ENCODE peak calls at places on chromosomes 12 and 14, in seven cellular contexts. Z, Y, I, P, L, T and D are unnamed samples.

GRCh38 chr12:913919-914718 is 35.4 kb downstream of the RAD52 start:
- DNase-seq in Z (no peak), Y (no peak), I (peak; percentile 73), P (no peak), L (peak; percentile 67), T (no peak), D (peak; percentile 91)

GRCh38 chr12:89461649-89462612 is 62.7 kb downstream of the GALNT4 start:
- DNase-seq in Z (no peak), Y (peak; percentile 74), I (no peak), P (no peak), L (peak; percentile 83), T (no peak), D (peak; percentile 82)

GRCh38 chr14:64817631-64818030 is 62.1 kb downstream of the SPTB start:
- DNase-seq in Z (no peak), Y (no peak), I (no peak), P (no peak), L (no peak), T (no peak), D (no peak)

GRCh38 chr12:111569363-111570089 is 29.6 kb downstream of the ATXN2 start:
- DNase-seq in Z (peak; percentile 18), Y (no peak), I (peak; percentile 73), P (no peak), L (no peak), T (peak; percentile 14), D (no peak)

GRCh38 chr12:42315108-42315507 is 10.8 kb downstream of the ZCRB1 start:
- DNase-seq in Z (no peak), Y (no peak), I (no peak), P (no peak), L (no peak), T (no peak), D (no peak)

GRCh38 chr12:112584266-112584722 is 165.5 kb downstream of the PTPN11 start:
- DNase-seq in Z (peak; percentile 88), Y (peak; percentile 73), I (no peak), P (no peak), L (no peak), T (peak; percentile 69), D (no peak)

GRCh38 chr14:51880810-51881580 is 20.6 kb downstream of the GNG2 start:
- DNase-seq in Z (no peak), Y (no peak), I (no peak), P (no peak), L (peak; percentile 69), T (no peak), D (no peak)

GRCh38 chr14:68403794-68404522 is 388.9 kb downstream of the ZFP36L1 start:
- DNase-seq in Z (no peak), Y (no peak), I (no peak), P (no peak), L (no peak), T (no peak), D (no peak)

GRCh38 chr14:22047105-22047504 is 373.5 kb upstream of the OR4E1 start:
- DNase-seq in Z (peak; percentile 46), Y (peak; percentile 61), I (no peak), P (peak; percentile 43), L (no peak), T (no peak), D (no peak)

GRCh38 chr14:101065696-101066694 is 162.5 kb upstream of the RTL1 start:
- DNase-seq in Z (no peak), Y (no peak), I (no peak), P (no peak), L (no peak), T (no peak), D (no peak)

GRCh38 chr14:100896369-100897060 is 7.0 kb downstream of the RTL1 start:
- DNase-seq in Z (peak; percentile 23), Y (no peak), I (no peak), P (no peak), L (no peak), T (peak; percentile 43), D (no peak)

GRCh38 chr14:49957089-49957852 is 64.4 kb downstream of the ARF6 start:
- DNase-seq in Z (no peak), Y (peak; percentile 26), I (no peak), P (no peak), L (no peak), T (no peak), D (no peak)

GRCh38 chr12:9906888-9907287 is 25.3 kb downstream of the CLEC2A start:
- DNase-seq in Z (no peak), Y (no peak), I (no peak), P (no peak), L (no peak), T (no peak), D (no peak)

GRCh38 chr12:8887285-8887715 is 27.0 kb upstream of the PHC1 start:
- DNase-seq in Z (no peak), Y (no peak), I (no peak), P (no peak), L (no peak), T (no peak), D (peak; percentile 25)

GRCh38 chr12:106178582-106178981 is 39.8 kb upstream of the NUAK1 start:
- DNase-seq in Z (peak; percentile 50), Y (peak; percentile 57), I (peak; percentile 66), P (peak; percentile 12), L (no peak), T (no peak), D (no peak)

GRCh38 chr14:21768116-21768874 is 94.7 kb upstream of the OR4E1 start:
- DNase-seq in Z (peak; percentile 58), Y (peak; percentile 86), I (peak; percentile 3), P (peak; percentile 42), L (peak; percentile 14), T (no peak), D (peak; percentile 1)

GRCh38 chr12:80958162-80958561 is 20.4 kb upstream of the LIN7A start:
- DNase-seq in Z (no peak), Y (no peak), I (no peak), P (no peak), L (no peak), T (no peak), D (no peak)

DNA sequence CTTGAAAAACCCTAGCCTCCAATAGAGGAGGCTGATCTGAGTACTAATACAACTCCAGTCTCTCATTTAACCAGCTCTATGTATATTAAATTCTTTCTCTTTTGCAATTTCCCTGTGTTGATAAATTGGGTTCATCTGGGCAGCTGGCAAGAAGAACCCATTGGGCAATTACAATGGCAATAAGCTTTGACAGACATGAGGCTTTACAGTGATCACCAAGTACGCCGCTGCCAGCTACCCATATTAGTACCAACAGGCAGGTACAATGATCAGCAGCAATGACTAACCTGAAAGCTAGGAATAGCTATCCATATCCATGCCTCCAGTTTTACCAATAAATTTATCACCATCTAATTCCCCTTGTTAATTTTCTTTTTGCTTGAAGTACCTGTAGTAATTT is 54.5 kb downstream of the OSBPL8 start:
- DNase-seq in Z (no peak), Y (no peak), I (no peak), P (no peak), L (no peak), T (no peak), D (no peak)
- H2BK5ac ChIP-seq in Z (no peak overlapping the region), Y (no peak overlapping the region), I (no peak overlapping the region), P (no peak overlapping the region), L (no peak overlapping the region), T (no peak overlapping the region), D (no peak overlapping the region)

GRCh38 chr12:76470028-76470939 is 89.3 kb downstream of the OSBPL8 start:
- DNase-seq in Z (no peak), Y (peak; percentile 59), I (peak; percentile 15), P (no peak), L (peak; percentile 84), T (no peak), D (peak; percentile 93)
- H3K27ac ChIP-seq in Z (no peak overlapping the region), Y (no peak overlapping the region), I (no peak overlapping the region), P (no peak overlapping the region), L (no peak overlapping the region), T (no peak overlapping the region), D (no peak overlapping the region)

DNA sequence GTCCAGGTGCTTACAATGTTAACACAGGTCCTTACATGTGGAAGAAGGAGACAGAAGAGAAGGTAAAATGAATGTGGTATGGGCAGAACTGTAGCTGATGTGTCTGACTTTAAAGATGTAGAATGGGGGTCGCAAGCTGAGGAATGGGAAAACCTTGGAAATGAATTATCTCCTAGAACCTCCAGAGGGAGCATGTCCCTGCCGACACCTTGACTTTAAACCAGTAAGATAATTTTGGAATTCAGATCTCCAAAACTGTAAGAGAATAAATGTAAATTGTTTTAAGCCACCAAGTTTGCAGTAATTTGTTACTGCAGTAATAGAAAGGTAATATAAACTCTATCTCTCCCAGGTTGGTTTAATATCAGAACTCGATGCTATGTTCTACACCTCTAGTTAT is 80.1 kb upstream of the ALG10 start:
- DNase-seq in Z (no peak), Y (peak; percentile 28), I (no peak), P (no peak), L (no peak), T (no peak), D (no peak)
- H2BK5ac ChIP-seq in Z (no peak overlapping the region), Y (no peak overlapping the region), I (no peak overlapping the region), P (no peak overlapping the region), L (no peak overlapping the region), T (no peak overlapping the region), D (no peak overlapping the region)

DNA sequence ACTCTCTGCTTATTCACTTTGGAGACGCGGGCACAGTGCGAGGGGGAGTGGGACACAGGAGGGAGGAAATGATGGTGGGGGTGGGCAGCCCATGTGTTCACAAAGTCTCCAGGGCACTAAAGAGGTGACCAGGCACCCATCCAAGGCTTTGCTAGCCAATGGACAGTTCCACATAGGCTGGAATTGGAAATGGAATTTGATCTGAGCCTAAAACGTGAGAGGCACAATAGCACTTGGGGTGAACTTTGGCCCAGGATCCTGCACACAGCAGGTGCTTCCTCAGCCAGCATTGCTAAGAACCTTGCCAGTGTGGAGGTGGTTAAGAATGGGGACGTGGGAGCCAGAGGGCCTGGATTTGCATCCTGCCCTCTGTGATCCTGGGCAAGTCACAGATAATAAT is 193.8 kb downstream of the CHST11 start:
- DNase-seq in Z (no peak), Y (no peak), I (no peak), P (no peak), L (no peak), T (no peak), D (no peak)
- H3K27ac ChIP-seq in Z (no peak overlapping the region), Y (no peak overlapping the region), I (no peak overlapping the region), P (no peak overlapping the region), L (no peak overlapping the region), T (no peak overlapping the region), D (no peak overlapping the region)